ENCODE peak calls at places on chromosomes 7 and 10, in nine cellular contexts. M is RWPE1, D is LNCaP clone FGC, O is coronary artery, Z is left ventricle myocardium inferior, Q is sigmoid colon, K is cardiac fibroblast, L is colonic mucosa, F is GM12865. H is an unnamed sample.

GRCh38 chr10:72464438-72464837 is 109.7 kb upstream of the DNAJB12 start:
- DNase-seq in L (no peak), K (no peak), F (no peak), Q (no peak), Z (no peak), D (no peak), O (no peak), M (no peak), H (no peak)

GRCh38 chr10:95864906-95865813 is 42.6 kb upstream of the CC2D2B start:
- DNase-seq in K (peak), D (peak), O (no peak), F (peak), Z (no peak), Q (no peak), M (peak), L (peak), H (no peak)

GRCh38 chr7:65404020-65404419 is 30.4 kb downstream of the ZNF92 start:
- DNase-seq in M (no peak), Q (no peak), Z (no peak), D (no peak), F (no peak), O (no peak), L (no peak), K (no peak), H (no peak)

GRCh38 chr7:135283959-135284638 is 50.5 kb downstream of the STRA8 start:
- DNase-seq in Z (no peak), O (no peak), K (no peak), Q (no peak), M (no peak), D (no peak), L (no peak), F (no peak), H (peak)

GRCh38 chr10:1824928-1825327 is 87.6 kb upstream of the ADARB2 start:
- DNase-seq in L (no peak), K (no peak), M (no peak), Z (no peak), F (peak), O (no peak), D (no peak), Q (no peak), H (no peak)

GRCh38 chr7:30849565-30849964 is 62.1 kb upstream of the AQP1 start:
- DNase-seq in Q (no peak), L (no peak), M (no peak), F (no peak), O (no peak), D (no peak), Z (no peak), K (no peak), H (no peak)

GRCh38 chr7:37352974-37353948 is 95.4 kb downstream of the ELMO1 start:
- DNase-seq in Q (no peak), D (no peak), F (peak), M (no peak), K (no peak), Z (no peak), O (no peak), L (peak), H (no peak)

GRCh38 chr10:17178006-17178405 is 23.5 kb downstream of the TRDMT1 start:
- DNase-seq in K (no peak), F (no peak), Q (no peak), Z (no peak), L (no peak), D (no peak), M (no peak), O (no peak), H (no peak)

GRCh38 chr10:84427903-84428650 is 99.7 kb downstream of the CCSER2 start:
- DNase-seq in Z (no peak), O (no peak), F (no peak), L (no peak), M (no peak), K (peak), D (no peak), Q (no peak), H (no peak)

GRCh38 chr10:114340816-114341215 is 63.5 kb downstream of the AFAP1L2 start:
- DNase-seq in M (no peak), L (no peak), D (no peak), F (no peak), O (no peak), Q (peak), Z (peak), K (no peak), H (no peak)

GRCh38 chr7:134255814-134256213 is 60.9 kb downstream of the SLC35B4 start:
- DNase-seq in K (no peak), D (no peak), O (no peak), L (no peak), Z (no peak), F (no peak), M (no peak), Q (no peak), H (no peak)

GRCh38 chr10:129963076-129963830 is 821 bp downstream of the EBF3 start:
- DNase-seq in L (no peak), K (peak), Q (peak), O (peak), M (no peak), D (no peak), Z (no peak), F (no peak), H (peak)

GRCh38 chr10:48798486-48799254 is 114.0 kb downstream of the WDFY4 start:
- DNase-seq in D (no peak), O (no peak), L (no peak), Q (no peak), Z (no peak), F (no peak), K (peak), M (no peak), H (peak)

DNA sequence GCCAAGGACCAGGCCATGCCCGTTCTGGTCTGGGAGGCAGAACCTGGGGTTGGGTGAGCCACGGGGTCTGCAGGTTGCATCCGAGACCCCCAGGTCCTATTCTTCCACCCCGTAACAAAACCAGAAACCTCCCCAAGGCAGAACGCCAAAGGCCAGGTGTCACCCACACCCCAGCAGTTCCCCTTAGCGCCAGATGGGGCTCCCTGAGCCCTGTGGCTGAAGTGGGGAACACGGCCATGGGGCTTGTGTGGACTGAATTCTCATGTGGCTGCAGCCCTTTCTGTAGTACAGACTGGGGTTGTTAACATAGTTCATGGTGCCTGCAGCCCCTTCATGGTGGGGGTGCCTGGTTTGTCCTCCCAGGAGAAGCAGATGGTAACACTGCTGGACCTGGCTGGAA is 10.2 kb downstream of the BRI3 start:
- DNase-seq in F (peak), K (no peak), L (no peak), O (no peak), Q (no peak), D (no peak), M (no peak), Z (no peak), H (no peak)
- TF ChIP-seq CTCF in F (peak), K (peak), L (no peak), O (no peak), Q (no peak), D (no peak), M (peak), Z (peak), H (peak)

GRCh38 chr10:55410415-55410885 is 609.4 kb upstream of the PCDH15 start:
- DNase-seq in O (no peak), L (peak), Q (no peak), K (no peak), Z (peak), F (no peak), D (peak), M (no peak), H (no peak)
- TF ChIP-seq CTCF in O (no peak), L (no peak), Q (no peak), K (no peak), Z (peak), F (no peak), D (peak), M (no peak), H (peak)

GRCh38 chr7:43956022-43956421 is 29.8 kb downstream of the UBE2D4 start:
- DNase-seq in F (no peak), K (no peak), L (no peak), D (no peak), O (no peak), M (no peak), Z (no peak), Q (no peak), H (no peak)
- TF ChIP-seq CTCF in F (no peak), K (no peak), L (no peak), D (no peak), O (no peak), M (no peak), Z (no peak), Q (no peak), H (no peak)

GRCh38 chr7:33745934-33746333 is 159.4 kb upstream of the BMPER start:
- DNase-seq in O (no peak), L (no peak), D (no peak), K (no peak), Q (no peak), Z (no peak), F (no peak), M (peak), H (no peak)

GRCh38 chr7:33743594-33743993 is 161.7 kb upstream of the BMPER start:
- DNase-seq in D (no peak), O (no peak), M (peak), F (no peak), Z (no peak), Q (no peak), L (no peak), K (peak), H (no peak)

GRCh38 chr7:33742521-33742920 is 162.8 kb upstream of the BMPER start:
- DNase-seq in Q (no peak), F (no peak), D (no peak), M (no peak), K (no peak), L (no peak), O (no peak), Z (no peak), H (no peak)

GRCh38 chr7:33742999-33743587 is 162.2 kb upstream of the BMPER start:
- DNase-seq in Q (no peak), D (no peak), L (no peak), K (no peak), F (no peak), Z (no peak), O (no peak), M (peak), H (no peak)

GRCh38 chr7:33744293-33744692 is 161.0 kb upstream of the BMPER start:
- DNase-seq in F (peak), D (peak), L (no peak), K (peak), M (no peak), Q (no peak), Z (no peak), O (no peak), H (no peak)
- TF ChIP-seq CTCF in F (peak), D (peak), L (peak), K (peak), M (no peak), Q (no peak), Z (peak), O (peak), H (peak)

DNA sequence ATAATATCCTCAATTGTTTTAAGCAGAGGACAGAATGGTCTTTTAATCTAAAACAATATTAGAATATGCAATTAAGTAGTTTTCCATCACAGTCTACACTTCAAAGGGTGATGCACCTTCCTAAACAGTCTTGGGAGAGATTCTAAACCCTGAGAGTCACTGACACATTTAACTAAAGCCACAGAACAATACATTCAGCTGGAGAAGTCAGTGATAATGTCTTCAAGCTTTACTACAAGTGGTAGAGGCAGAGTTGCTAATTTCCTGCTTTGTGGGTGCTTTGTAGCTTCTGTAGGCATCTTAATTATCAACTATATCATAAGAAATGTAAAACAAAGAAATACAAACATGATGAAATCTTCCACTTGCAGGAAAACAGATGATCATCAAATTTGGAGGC is 212.5 kb downstream of the FAM107B start:
- DNase-seq in O (no peak), M (no peak), K (no peak), F (no peak), Z (no peak), Q (no peak), L (no peak), D (no peak), H (no peak)
- TF ChIP-seq CTCF in O (no peak), M (no peak), K (no peak), F (no peak), Z (no peak), Q (no peak), L (no peak), D (no peak), H (peak)

H was measured in type B pancreatic cell.